ENCODE peak calls at places on chromosomes 16 and 17, in nine cellular contexts. L is Panc1, N is ovary, H is mammary epithelial cell, Y is A673, F is WTC11, V is H1, X is uterus, M is RWPE2. C is an unnamed sample.

GRCh38 chr17:19016297-19016696 is 11.7 kb upstream of the FAM83G start:
- DNase-seq in V (no peak), H (no peak), M (peak; percentile 30), L (no peak), Y (no peak), X (no peak), N (no peak), F (no peak), C (no peak)

GRCh38 chr17:49676276-49676868 is 1.5 kb downstream of the SPOP start:
- DNase-seq in N (no peak), M (no peak), V (no peak), H (peak; percentile 41), L (no peak), Y (peak; percentile 25), X (no peak), F (no peak), C (no peak)

GRCh38 chr17:31339906-31340661 is 18.7 kb upstream of the EVI2A start:
- DNase-seq in X (no peak), Y (no peak), N (no peak), H (peak; percentile 82), V (no peak), L (no peak), M (no peak), F (no peak), C (no peak)

GRCh38 chr17:43917016-43917347 is 9.6 kb upstream of the MPP2 start:
- DNase-seq in M (no peak), V (no peak), X (no peak), H (no peak), L (no peak), Y (no peak), N (no peak), F (no peak), C (no peak)

GRCh38 chr17:17028059-17028877 is 14.0 kb upstream of the MPRIP start:
- DNase-seq in M (peak; percentile 99), N (peak; percentile 37), L (no peak), X (no peak), Y (no peak), H (peak; percentile 99), F (peak; percentile 77), V (peak; percentile 56), C (no peak)

GRCh38 chr16:1474047-1474446 is 781 bp downstream of the CLCN7 start:
- DNase-seq in L (no peak), Y (no peak), N (no peak), V (no peak), H (no peak), F (no peak), M (no peak), X (no peak), C (no peak)

GRCh38 chr16:60331168-60331567 is 1597.1 kb upstream of the GOT2 start:
- DNase-seq in F (no peak), L (no peak), V (no peak), Y (no peak), M (no peak), H (no peak), N (no peak), X (no peak), C (no peak)

GRCh38 chr17:17315142-17315821 is 12.1 kb downstream of the NT5M start:
- DNase-seq in Y (no peak), F (no peak), L (no peak), N (no peak), V (no peak), X (no peak), H (no peak), M (no peak), C (no peak)

DNA sequence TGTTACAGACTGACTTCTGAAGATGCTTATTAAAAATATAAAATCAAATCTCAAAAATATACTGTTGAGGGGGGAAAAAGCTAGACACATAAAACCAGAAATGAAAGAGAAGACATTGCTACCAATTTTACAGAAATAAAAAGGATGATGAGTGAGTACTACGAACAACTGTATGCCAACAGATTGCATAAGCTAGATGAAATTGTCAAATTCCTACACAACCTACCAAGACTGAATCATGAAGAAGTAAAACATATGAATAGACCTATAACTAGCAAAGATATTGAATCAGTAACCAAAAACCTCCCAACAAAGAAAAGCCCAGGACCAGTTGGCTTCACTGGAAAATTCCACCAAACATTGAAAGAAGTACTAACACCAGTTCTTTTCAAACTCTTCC is 3.5 kb upstream of the CAPNS2 start:
- DNase-seq in V (no peak), L (no peak), X (no peak), Y (no peak), M (no peak), H (peak; percentile 32), N (no peak), F (no peak), C (no peak)
- TF ChIP-seq CTCF in V (no peak), L (no peak), X (no peak), Y (no peak), M (no peak), H (no peak), N (no peak), F (no peak), C (no peak)

GRCh38 chr16:87952751-87953150 is 1.5 kb downstream of the BANP start:
- DNase-seq in V (no peak), M (no peak), N (no peak), X (no peak), L (no peak), H (no peak), Y (no peak), F (no peak), C (no peak)

GRCh38 chr16:87953308-87954208 is 2.3 kb downstream of the BANP start:
- DNase-seq in X (no peak), H (no peak), Y (no peak), L (no peak), V (no peak), N (no peak), M (no peak), F (no peak), C (no peak)

GRCh38 chr16:87950765-87951549 is at the start of gene BANP:
- DNase-seq in V (peak; percentile 99), L (peak; percentile 89), F (peak; percentile 99), H (peak; percentile 98), X (peak; percentile 96), N (peak; percentile 97), Y (peak; percentile 99), M (peak; percentile 100), C (peak; percentile 92)

GRCh38 chr16:87954361-87954760 is 3.1 kb downstream of the BANP start:
- DNase-seq in N (no peak), X (no peak), Y (no peak), F (no peak), M (no peak), L (no peak), V (no peak), H (no peak), C (no peak)

DNA sequence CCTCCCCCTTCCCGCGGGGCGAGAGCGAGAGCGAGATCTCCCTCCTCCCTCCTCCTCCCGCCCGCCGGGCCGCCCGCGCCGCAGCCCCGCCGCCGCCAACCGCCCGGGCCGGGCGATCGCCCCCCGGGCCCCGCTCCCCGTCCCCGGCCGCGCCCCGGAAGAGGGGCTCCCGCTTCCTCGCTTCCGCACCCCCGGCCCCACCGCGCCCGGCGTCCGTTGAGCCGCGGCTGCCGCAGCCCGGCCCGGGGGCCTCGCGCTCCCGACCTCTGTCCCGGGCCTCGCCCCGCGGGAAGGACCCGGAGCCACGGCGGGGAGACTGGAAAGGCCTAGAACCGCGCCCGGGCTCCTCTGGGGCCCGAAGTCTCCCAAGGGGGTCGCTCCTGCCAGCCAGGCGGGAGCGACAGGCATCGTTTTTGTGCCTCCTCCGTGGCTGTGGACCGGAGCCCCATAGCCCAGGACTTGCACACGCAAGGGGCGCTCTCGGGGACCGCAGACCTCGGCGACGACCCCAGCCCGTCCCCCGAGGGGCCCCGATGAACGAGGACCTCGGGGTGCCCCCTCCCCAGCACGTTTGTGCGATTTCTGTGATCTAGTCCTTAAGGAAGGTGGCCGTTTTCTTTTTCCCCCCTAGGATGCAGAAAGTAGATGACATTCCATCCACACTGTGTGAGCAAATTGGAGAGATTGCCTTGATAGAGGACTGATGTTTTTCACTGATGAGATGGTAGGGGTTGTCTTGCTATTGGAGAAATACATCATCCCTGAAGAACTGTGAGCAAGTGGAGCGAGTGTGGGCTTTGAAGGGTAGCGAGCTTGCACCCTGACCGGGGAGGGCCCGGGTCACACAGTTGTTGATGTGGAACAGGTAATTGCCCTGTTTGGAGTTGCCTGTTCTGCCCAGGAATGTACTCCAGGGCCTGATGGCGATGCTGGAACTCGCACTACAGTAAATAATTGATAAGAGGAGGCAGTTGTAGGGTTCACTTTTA is 610 bp downstream of the BANP start:
- DNase-seq in H (no peak), X (no peak), N (peak; percentile 59), Y (peak; percentile 38), L (no peak), M (no peak), V (no peak), F (no peak), C (no peak)
- TF ChIP-seq CTCF in H (peak; percentile 23), X (no peak), N (no peak), Y (peak; percentile 28), L (no peak), M (no peak), V (no peak), F (no peak), C (no peak)

DNA sequence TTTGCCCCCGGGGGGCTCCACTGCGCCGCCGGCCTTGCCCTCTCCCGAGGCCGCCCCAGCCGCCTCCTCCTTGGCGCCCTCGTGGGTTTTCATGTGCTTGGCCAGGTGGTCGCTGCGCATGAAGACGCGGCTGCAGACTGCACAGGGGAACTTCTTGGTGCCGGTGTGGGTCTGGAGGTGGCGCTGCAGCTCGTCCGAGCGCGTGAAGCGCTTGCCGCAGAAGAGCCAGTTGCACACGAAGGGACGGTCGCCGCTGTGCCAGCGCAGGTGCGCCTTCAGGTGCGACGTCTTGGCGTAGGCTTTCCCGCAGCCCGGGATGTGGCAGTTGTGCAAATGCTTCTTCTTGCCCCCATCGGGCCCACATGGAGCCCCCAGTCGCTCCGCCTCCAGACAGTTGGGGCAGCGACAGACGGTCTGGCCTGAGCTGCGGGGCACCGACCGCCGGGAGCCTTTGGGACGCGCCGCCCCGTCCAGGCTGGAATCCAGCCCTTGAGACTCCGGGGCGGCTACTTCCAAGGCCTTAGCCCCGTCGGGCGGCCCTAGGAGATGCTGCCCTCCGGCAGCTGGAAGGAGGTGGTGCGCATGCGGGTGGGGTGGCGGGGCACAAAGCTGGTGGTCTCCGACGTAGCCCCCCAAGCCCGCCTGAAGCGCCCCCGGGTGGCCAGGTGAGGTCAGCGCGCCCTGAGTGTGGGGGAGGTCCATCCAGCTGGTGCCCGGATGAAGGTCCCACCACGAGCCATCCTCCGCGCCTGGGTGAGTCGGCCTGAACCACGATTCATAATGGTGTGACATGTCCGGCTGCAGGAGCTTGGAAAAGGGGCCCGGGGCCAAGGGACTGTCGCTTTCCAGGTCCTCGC is 3.4 kb downstream of the SP6 start:
- DNase-seq in H (no peak), Y (no peak), M (no peak), L (no peak), N (no peak), F (peak; percentile 77), X (no peak), V (no peak), C (no peak)
- TF ChIP-seq CTCF in H (peak; percentile 54), Y (peak; percentile 55), M (peak; percentile 31), L (peak; percentile 77), N (no peak), F (peak; percentile 75), X (no peak), V (peak; percentile 78), C (peak; percentile 16)

DNA sequence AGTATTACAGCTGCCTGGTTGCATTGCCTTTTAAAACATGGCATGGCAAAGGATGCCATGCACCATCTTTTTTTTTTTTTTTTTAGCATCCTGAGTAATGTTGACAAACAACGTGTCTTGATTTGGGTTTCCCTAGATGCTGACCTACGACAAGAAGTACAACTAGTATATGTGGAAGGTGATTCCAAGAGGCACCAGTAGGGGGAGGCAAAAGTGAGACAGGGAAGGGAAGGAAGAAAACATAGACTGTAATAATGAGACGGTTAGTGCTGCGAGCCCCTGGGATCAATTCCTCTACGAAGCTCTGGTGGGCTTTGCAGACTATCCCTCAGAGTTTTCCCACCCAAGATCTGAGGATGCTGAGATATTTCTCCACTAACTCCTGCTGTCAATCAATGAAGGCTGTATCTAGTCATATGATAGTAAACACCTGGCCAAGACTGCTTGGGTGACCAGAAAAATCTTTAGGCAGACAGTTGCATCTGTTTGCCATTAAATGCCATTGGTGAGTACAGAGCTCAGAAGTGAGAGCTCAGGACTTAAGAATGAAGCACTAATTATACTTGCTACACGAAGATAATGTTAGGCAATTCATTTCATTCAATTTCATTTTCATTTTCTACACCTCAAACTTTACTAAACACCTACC is 458.6 kb upstream of the GOT2 start:
- DNase-seq in F (peak; percentile 81), X (no peak), H (no peak), L (no peak), M (no peak), Y (peak; percentile 55), V (no peak), N (no peak), C (no peak)
- TF ChIP-seq CTCF in F (peak; percentile 71), X (no peak), H (peak; percentile 36), L (peak; percentile 28), M (peak; percentile 11), Y (peak; percentile 69), V (no peak), N (no peak), C (no peak)